ENCODE peak calls at places on chromosomes 1 and 21, in four cellular contexts. J is MV-4-11, K is glomerular endothelial cell, D is GM13977. C is an unnamed sample.

GRCh38 chr1:29639741-29640427 is 403.6 kb downstream of the PTPRU start:
- DNase-seq in D (no peak), K (no peak), J (no peak), C (peak; percentile 76)

GRCh38 chr1:158104891-158105290 is 75.8 kb upstream of the CD1D start:
- DNase-seq in D (no peak), J (no peak), K (no peak), C (no peak)

GRCh38 chr1:205576805-205577761 is 54.7 kb downstream of the ELK4 start:
- DNase-seq in D (no peak), J (no peak), K (no peak), C (no peak)

GRCh38 chr1:152313970-152314369 is 11.1 kb downstream of the FLG start:
- DNase-seq in D (no peak), K (no peak), J (peak; percentile 4), C (no peak)

GRCh38 chr1:228792601-228793000 is 57.3 kb downstream of the RHOU start:
- DNase-seq in K (no peak), J (no peak), D (no peak), C (no peak)

GRCh38 chr1:244394851-244395765 is 56.6 kb downstream of the ADSS2 start:
- DNase-seq in D (no peak), K (no peak), J (no peak), C (no peak)

GRCh38 chr1:109446236-109446635 is 20.0 kb upstream of the PSMA5 start:
- DNase-seq in J (no peak), D (no peak), K (no peak), C (no peak)

GRCh38 chr1:24216254-24216653 is 29.2 kb upstream of the IFNLR1 start:
- DNase-seq in K (no peak), D (no peak), J (no peak), C (peak; percentile 22)

GRCh38 chr1:222369991-222370910 is 177.7 kb downstream of the HHIPL2 start:
- DNase-seq in D (no peak), K (no peak), J (no peak), C (peak; percentile 53)

GRCh38 chr1:57894315-57894714 is 470.5 kb upstream of the DAB1 start:
- DNase-seq in J (no peak), D (no peak), K (no peak), C (no peak)

GRCh38 chr21:29208666-29209059 is 78.2 kb downstream of the MAP3K7CL start:
- DNase-seq in K (peak; percentile 62), D (no peak), J (peak; percentile 82), C (peak; percentile 78)

GRCh38 chr1:84613887-84614286 is 39.6 kb upstream of the CTBS start:
- DNase-seq in K (no peak), J (no peak), D (no peak), C (no peak)

GRCh38 chr1:198316681-198317080 is 159.9 kb downstream of the NEK7 start:
- DNase-seq in D (no peak), J (no peak), K (no peak), C (no peak)

GRCh38 chr1:29392486-29393450 is 156.4 kb downstream of the PTPRU start:
- DNase-seq in D (no peak), K (no peak), J (no peak), C (no peak)

C was measured in PC-3.